ENCODE peak calls at places on chromosome 9, in four cellular contexts. Q is H1, E is T follicular helper cell, K is AG09309. N is an unnamed sample.

GRCh38 chr9:81588148-81588874 is 101.0 kb downstream of the TLE1 start:
- DNase-seq in Q (no peak), E (no peak), K (no peak), N (no peak)

GRCh38 chr9:751137-752051 is 90.1 kb upstream of the DMRT1 start:
- DNase-seq in Q (no peak), E (no peak), K (no peak), N (no peak)

GRCh38 chr9:86046080-86046636 is 53.2 kb downstream of the GOLM1 start:
- DNase-seq in Q (no peak), E (no peak), K (no peak), N (no peak)

GRCh38 chr9:126631254-126631653 is 17.5 kb downstream of the LMX1B start:
- DNase-seq in Q (no peak), E (no peak), K (no peak), N (no peak)

GRCh38 chr9:134434896-134435506 is 108.7 kb downstream of the RXRA start:
- DNase-seq in Q (no peak), E (no peak), K (peak), N (no peak)

GRCh38 chr9:5499889-5500398 is 10.4 kb upstream of the PDCD1LG2 start:
- DNase-seq in Q (no peak), E (no peak), K (no peak), N (no peak)

GRCh38 chr9:88936668-88937067 is 54.6 kb upstream of the S1PR3 start:
- DNase-seq in Q (no peak), E (no peak), K (no peak), N (no peak)

GRCh38 chr9:124800306-124801259 is 23.6 kb downstream of the OLFML2A start:
- DNase-seq in Q (no peak), E (no peak), K (no peak), N (no peak)

GRCh38 chr9:127193483-127193882 is 71.0 kb upstream of the ANGPTL2 start:
- DNase-seq in Q (no peak), E (no peak), K (no peak), N (no peak)

GRCh38 chr9:107131108-107131799 is 151.8 kb upstream of the RAD23B start:
- DNase-seq in Q (no peak), E (no peak), K (no peak), N (no peak)

GRCh38 chr9:27426717-27427645 is 97.1 kb upstream of the IFNK start:
- DNase-seq in Q (no peak), E (no peak), K (no peak), N (no peak)

GRCh38 chr9:109857337-109857736 is 77.3 kb downstream of the PALM2AKAP2 start:
- DNase-seq in Q (no peak), E (no peak), K (no peak), N (no peak)

GRCh38 chr9:98084396-98084795 is 27.9 kb downstream of the NANS start:
- DNase-seq in Q (no peak), E (no peak), K (no peak), N (no peak)

GRCh38 chr9:35729700-35730485 is 2.1 kb downstream of the TLN1 start:
- DNase-seq in Q (no peak), E (no peak), K (peak), N (no peak)